ENCODE peak calls at places on chromosomes 11 and 22, in seven cellular contexts. B, N, F, O, S, J and T are unnamed samples.

GRCh38 chr22:50323900-50324299 is 2.9 kb downstream of the DENND6B start:
- DNase-seq in O (no peak), J (peak), F (no peak), B (no peak), S (no peak), N (no peak), T (no peak)

GRCh38 chr11:74278721-74279148 is 32.7 kb downstream of the P4HA3 start:
- DNase-seq in S (peak), N (peak), O (peak), F (peak), J (no peak), B (peak), T (peak)

GRCh38 chr11:120571476-120571875 is 59.9 kb downstream of the GRIK4 start:
- DNase-seq in O (no peak), S (no peak), J (no peak), B (no peak), N (no peak), F (no peak), T (no peak)

GRCh38 chr22:33023119-33023827 is 34.9 kb downstream of the SYN3 start:
- DNase-seq in S (no peak), J (no peak), B (peak), O (no peak), F (no peak), N (no peak), T (no peak)

GRCh38 chr11:118167906-118168305 is 8.5 kb downstream of the SCN2B start:
- DNase-seq in B (no peak), O (no peak), S (no peak), J (no peak), F (no peak), N (no peak), T (no peak)

GRCh38 chr11:121964591-121964990 is 151.4 kb downstream of the BLID start:
- DNase-seq in J (no peak), F (no peak), O (peak), S (peak), B (peak), N (peak), T (no peak)

GRCh38 chr11:50275133-50275532 is 242.5 kb downstream of the OR4C45 start:
- DNase-seq in N (no peak), O (no peak), F (no peak), B (no peak), S (no peak), J (no peak), T (no peak)

GRCh38 chr11:2781413-2782274 is 81.8 kb upstream of the KCNQ1OT1 start:
- DNase-seq in O (no peak), F (no peak), B (no peak), S (no peak), N (no peak), J (peak), T (no peak)

GRCh38 chr11:129117595-129118350 is 74.4 kb downstream of the ARHGAP32 start:
- DNase-seq in J (no peak), F (peak), N (peak), S (peak), O (peak), B (peak), T (no peak)

GRCh38 chr11:11313426-11313825 is 39.6 kb downstream of the CSNK2A3 start:
- DNase-seq in O (no peak), B (peak), N (peak), J (no peak), F (peak), S (no peak), T (no peak)

GRCh38 chr11:26621147-26621546 is 49.1 kb upstream of the MUC15 start:
- DNase-seq in J (no peak), B (peak), S (peak), O (peak), N (peak), F (peak), T (peak)

GRCh38 chr22:42608481-42609361 is 6.0 kb downstream of the POLDIP3 start:
- DNase-seq in S (peak), O (peak), J (no peak), B (peak), N (no peak), F (peak), T (no peak)

GRCh38 chr11:85918910-85919794 is 64.0 kb downstream of the CCDC83 start:
- DNase-seq in J (no peak), S (no peak), B (no peak), N (no peak), O (no peak), F (no peak), T (no peak)

GRCh38 chr11:46252373-46252914 is 25.0 kb upstream of the CREB3L1 start:
- DNase-seq in S (no peak), O (no peak), N (no peak), B (no peak), J (no peak), F (no peak), T (no peak)

GRCh38 chr22:50481440-50482106 is at the start of gene ADM2:
- DNase-seq in F (peak), S (peak), N (no peak), J (peak), O (peak), B (no peak), T (no peak)

GRCh38 chr11:7577883-7578242 is 64.1 kb downstream of the PPFIBP2 start:
- DNase-seq in N (peak), B (peak), J (no peak), S (no peak), F (no peak), O (no peak), T (no peak)

GRCh38 chr11:75475767-75476650 is 43.0 kb upstream of the KLHL35 start:
- DNase-seq in J (no peak), B (no peak), O (no peak), F (no peak), N (peak), S (no peak), T (peak)

GRCh38 chr11:1155274-1155693 is 2.5 kb upstream of the MUC5AC start:
- DNase-seq in J (no peak), O (no peak), S (no peak), N (no peak), F (no peak), B (no peak), T (no peak)

GRCh38 chr11:2471804-2472096 is 26.9 kb downstream of the KCNQ1 start:
- DNase-seq in J (no peak), N (no peak), F (no peak), O (no peak), S (no peak), B (no peak), T (no peak)

GRCh38 chr11:85694385-85694980 is 8.5 kb upstream of the CCDC89 start:
- DNase-seq in J (no peak), N (peak), F (peak), S (peak), B (peak), O (peak), T (no peak)

GRCh38 chr11:68259122-68259959 is 12.4 kb downstream of the C11orf24 start:
- DNase-seq in N (no peak), F (no peak), J (no peak), S (no peak), B (no peak), O (no peak), T (no peak)

GRCh38 chr11:26244207-26244606 is 87.7 kb upstream of the ANO3 start:
- DNase-seq in F (no peak), B (no peak), N (no peak), J (no peak), O (peak), S (no peak), T (no peak)

GRCh38 chr11:56885182-56885581 is 103.5 kb upstream of the OR5AK2 start:
- DNase-seq in S (no peak), J (peak), O (no peak), B (no peak), F (peak), N (no peak), T (no peak)

GRCh38 chr11:43541993-43542392 is 138.5 kb upstream of the HSD17B12 start:
- DNase-seq in F (no peak), O (no peak), J (no peak), N (no peak), B (no peak), S (no peak), T (no peak)

GRCh38 chr11:20029193-20029592 is 131.1 kb downstream of the DBX1 start:
- DNase-seq in O (no peak), S (no peak), F (no peak), B (no peak), J (no peak), N (no peak), T (no peak)

GRCh38 chr11:5524756-5525155 is 8.3 kb upstream of the UBQLNL start:
- DNase-seq in O (no peak), F (no peak), N (no peak), B (no peak), J (no peak), S (no peak), T (no peak)

GRCh38 chr22:47534150-47535133 is 772.0 kb downstream of the TBC1D22A start:
- DNase-seq in N (no peak), J (no peak), S (no peak), O (no peak), F (no peak), B (no peak), T (no peak)